ENCODE peak calls at places on chromosome 7, in four cellular contexts. R is psoas muscle, F is prostate gland, N is endothelial cell of umbilical vein. Q is an unnamed sample. For H3K27me3, the result is how much of the 10 kb centered on the place peaks cover.

GRCh38 chr7:133819695-133820094 is 307.4 kb upstream of the LRGUK start:
- DNase-seq in R (no peak), F (no peak), N (no peak), Q (no peak)

GRCh38 chr7:101922631-101923275 is 105.3 kb downstream of the CUX1 start:
- DNase-seq in R (no peak), F (no peak), N (no peak), Q (peak)

GRCh38 chr7:39838326-39838725 is 111.7 kb upstream of the CDK13 start:
- DNase-seq in R (no peak), F (no peak), N (peak), Q (no peak)

GRCh38 chr7:12868027-12868426 is 180.6 kb downstream of the ARL4A start:
- DNase-seq in R (no peak), F (no peak), N (no peak), Q (no peak)

GRCh38 chr7:94367940-94368339 is 26.8 kb upstream of the COL1A2 start:
- DNase-seq in R (no peak), F (no peak), N (no peak), Q (no peak)

GRCh38 chr7:150903627-150904026 is 51.3 kb downstream of the AOC1 start:
- DNase-seq in R (peak), F (peak), N (peak), Q (no peak)

GRCh38 chr7:96135241-96135640 is 186.7 kb downstream of the SLC25A13 start:
- DNase-seq in R (no peak), F (no peak), N (no peak), Q (no peak)

GRCh38 chr7:151836191-151836926 is 40.6 kb downstream of the PRKAG2 start:
- DNase-seq in R (no peak), F (no peak), N (no peak), Q (peak)

GRCh38 chr7:101870361-101871062 is 53.1 kb downstream of the CUX1 start:
- DNase-seq in R (no peak), F (peak), N (no peak), Q (no peak)

GRCh38 chr7:152615052-152615741 is 60.7 kb downstream of the XRCC2 start:
- DNase-seq in R (no peak), F (no peak), N (no peak), Q (no peak)

GRCh38 chr7:8442814-8443304 is 9.4 kb downstream of the NXPH1 start:
- DNase-seq in R (peak), F (no peak), N (peak), Q (peak)

GRCh38 chr7:24152356-24152755 is 131.6 kb upstream of the NPY start:
- DNase-seq in R (no peak), F (peak), N (no peak), Q (no peak)

GRCh38 chr7:90409667-90410066 is 6.4 kb downstream of the CLDN12 start:
- DNase-seq in R (no peak), F (no peak), N (no peak), Q (no peak)

GRCh38 chr7:127711872-127712271 is 59.9 kb downstream of the SND1 start:
- DNase-seq in R (no peak), F (no peak), N (no peak), Q (no peak)

GRCh38 chr7:100673942-100674431 is 447 bp downstream of the GNB2 start:
- DNase-seq in R (peak), F (no peak), N (no peak), Q (no peak)

GRCh38 chr7:18086165-18087030 is 58.8 kb upstream of the PRPS1L1 start:
- DNase-seq in R (peak), F (no peak), N (peak), Q (no peak)

GRCh38 chr7:6290345-6290744 is 17.9 kb upstream of the CYTH3 start:
- DNase-seq in R (no peak), F (no peak), N (no peak), Q (no peak)
- H3K27ac ChIP-seq in R (no peak), F (no peak), N (no peak), Q (peak)

GRCh38 chr7:97503367-97504094 is 228.4 kb upstream of the TAC1 start:
- DNase-seq in R (no peak), F (no peak), N (no peak), Q (no peak)

GRCh38 chr7:97512441-97513207 is 219.3 kb upstream of the TAC1 start:
- DNase-seq in R (no peak), F (no peak), N (no peak), Q (no peak)

GRCh38 chr7:97506728-97507127 is 225.2 kb upstream of the TAC1 start:
- DNase-seq in R (no peak), F (no peak), N (no peak), Q (no peak)
- H3K4me3 ChIP-seq in R (no peak), F (no peak), N (no peak), Q (no peak)

GRCh38 chr7:157547611-157548010 is 210.8 kb downstream of the DNAJB6 start:
- DNase-seq in R (no peak), F (no peak), N (no peak), Q (peak)
- H3K27me3 ChIP-seq in R (under half), F (under half), N (under half), Q (under half)

DNA sequence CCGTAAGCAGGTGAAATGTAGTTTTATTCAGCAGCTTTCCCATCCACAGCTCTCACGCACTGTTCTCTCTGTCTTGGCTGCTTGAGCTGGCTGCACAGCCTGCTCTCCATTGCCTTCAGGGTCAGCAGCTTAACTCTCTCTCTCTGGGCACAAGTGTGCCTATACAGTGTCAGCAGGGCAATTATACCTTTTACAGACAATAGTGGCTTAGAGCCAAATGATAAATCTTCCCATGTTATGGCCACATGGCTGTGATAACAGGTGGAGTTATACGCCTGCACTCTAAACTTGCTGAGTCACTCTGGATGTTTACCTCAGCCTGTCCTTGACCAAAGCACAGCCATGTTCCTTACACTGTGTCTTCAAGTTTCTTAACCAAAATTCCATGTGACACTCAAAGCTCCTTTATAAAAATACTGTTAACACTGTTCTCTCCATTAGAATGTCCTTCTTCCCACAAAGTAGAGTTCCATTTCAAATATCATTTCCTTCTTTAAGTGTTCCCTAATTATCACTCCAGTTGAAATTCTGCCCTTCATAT is 6.1 kb downstream of the RNF133 start:
- DNase-seq in R (no peak), F (no peak), N (no peak), Q (no peak)
- H3K27ac ChIP-seq in R (no peak), F (no peak), N (no peak), Q (no peak)

GRCh38 chr7:129845178-129845971 is 107.4 kb downstream of the UBE2H start:
- DNase-seq in R (no peak), F (no peak), N (no peak), Q (no peak)
- H3K4me3 ChIP-seq in R (no peak), F (no peak), N (no peak), Q (no peak)

GRCh38 chr7:155361363-155361680 is 63.6 kb downstream of the INSIG1 start:
- DNase-seq in R (no peak), F (no peak), N (no peak), Q (peak)

GRCh38 chr7:155358948-155359712 is 61.5 kb downstream of the INSIG1 start:
- DNase-seq in R (no peak), F (no peak), N (no peak), Q (no peak)

GRCh38 chr7:155362380-155363145 is 64.9 kb downstream of the INSIG1 start:
- DNase-seq in R (no peak), F (no peak), N (no peak), Q (peak)

GRCh38 chr7:155361947-155362346 is 64.3 kb downstream of the INSIG1 start:
- DNase-seq in R (no peak), F (no peak), N (no peak), Q (peak)

DNA sequence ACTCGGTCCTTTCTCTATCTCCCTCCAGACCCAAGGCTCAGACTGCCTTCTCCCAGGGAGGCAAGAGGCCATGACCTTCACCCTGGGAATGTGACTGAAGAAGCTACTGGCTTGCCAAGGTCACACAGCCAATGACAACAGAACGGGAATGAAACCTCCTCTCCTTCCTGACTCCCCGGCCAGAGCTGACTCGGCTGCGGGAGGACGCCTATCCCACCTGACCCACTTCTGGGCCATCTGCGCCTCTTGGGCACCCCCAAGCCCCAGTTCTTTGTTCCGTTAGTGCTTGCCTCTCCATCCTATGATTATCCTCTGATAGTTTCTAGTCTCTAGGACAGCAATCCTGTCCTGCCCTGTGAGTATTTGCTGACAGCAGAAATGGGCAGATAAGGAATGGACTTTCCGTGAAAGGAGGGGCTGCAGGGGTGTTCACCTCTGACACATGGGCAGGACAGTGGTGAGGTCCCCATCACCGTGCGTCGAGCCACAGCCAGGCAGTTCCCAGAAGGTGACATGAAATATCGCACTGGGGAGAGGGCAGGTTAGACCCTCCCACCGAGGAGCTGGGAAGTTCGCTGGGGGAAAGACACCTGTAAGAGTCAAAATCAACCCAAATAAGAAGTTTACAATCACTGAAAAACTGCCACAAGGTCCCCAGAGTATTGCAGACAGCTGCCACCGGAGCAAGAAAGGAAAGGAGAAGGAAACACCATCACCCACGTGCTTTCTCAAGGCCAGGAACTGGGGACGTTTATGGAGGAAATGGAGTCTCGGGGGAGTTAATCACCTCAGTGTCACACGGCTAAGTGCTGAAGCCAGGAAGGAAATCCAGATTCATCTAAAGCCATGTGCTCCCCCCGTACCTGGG is 63.1 kb downstream of the INSIG1 start:
- DNase-seq in R (no peak), F (no peak), N (no peak), Q (no peak)
- H3K27me3 ChIP-seq in R (under half), F (under half), N (under half), Q (under half)

GRCh38 chr7:28142650-28143049 is 37.9 kb downstream of the JAZF1 start:
- DNase-seq in R (no peak), F (no peak), N (no peak), Q (no peak)
- H3K27ac ChIP-seq in R (no peak), F (no peak), N (no peak), Q (no peak)

DNA sequence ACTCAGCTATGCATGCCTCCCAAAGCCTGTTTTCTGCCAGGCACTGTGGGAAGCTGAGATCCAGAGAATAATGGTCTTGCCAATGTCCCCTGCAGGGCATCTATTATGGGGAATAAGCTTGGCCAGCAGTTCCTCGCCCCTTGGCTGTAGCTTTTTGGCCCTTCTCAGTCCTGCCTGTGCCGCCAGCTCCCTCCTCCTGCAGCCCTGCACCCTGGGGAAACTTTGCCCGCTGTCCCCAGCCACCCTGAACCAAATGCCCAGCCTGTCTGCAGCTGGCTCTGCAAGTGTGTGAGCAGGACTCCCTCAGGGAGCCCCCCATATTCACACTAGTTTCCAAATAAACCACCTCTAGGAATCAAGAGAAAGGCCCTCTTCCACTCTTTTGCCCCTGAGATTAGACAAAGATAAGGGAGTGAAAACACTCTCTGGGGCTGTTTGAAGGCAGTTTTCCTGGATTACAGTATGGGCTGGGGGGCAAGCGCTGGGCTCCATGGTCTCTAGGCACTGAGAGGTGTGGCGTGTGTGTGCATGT is 867 bp downstream of the AQP1 start:
- DNase-seq in R (no peak), F (no peak), N (no peak), Q (no peak)
- H3K4me3 ChIP-seq in R (peak), F (no peak), N (no peak), Q (no peak)

Q was measured in RWPE2.